ENCODE peak calls at places on chromosomes 11 and 22, in six cellular contexts. One of them, this sample, is unnamed. For H3K36me3, the result is how much of the 10 kb centered on the place peaks cover.

GRCh38 chr11:110187731-110188130 is 94.5 kb downstream of the ZC3H12C start:
- DNase-seq in neuronal stem cell: no peak
- DNase-seq in pancreas: no peak
- DNase-seq in A673: no peak
- DNase-seq in SJSA1: no peak
- DNase-seq in esophagus muscularis mucosa: no peak
- DNase-seq in this sample: no peak

GRCh38 chr22:26679003-26679629 is 21.7 kb downstream of the MIAT start:
- DNase-seq in pancreas: peak
- DNase-seq in A673: peak
- DNase-seq in neuronal stem cell: peak
- DNase-seq in esophagus muscularis mucosa: no peak
- DNase-seq in SJSA1: peak
- DNase-seq in this sample: peak

GRCh38 chr22:24433001-24433867 is 5.8 kb downstream of the ADORA2A start:
- DNase-seq in esophagus muscularis mucosa: no peak
- DNase-seq in neuronal stem cell: no peak
- DNase-seq in pancreas: no peak
- DNase-seq in A673: no peak
- DNase-seq in SJSA1: no peak
- DNase-seq in this sample: no peak

GRCh38 chr22:26847046-26847445 is 189.7 kb downstream of the MIAT start:
- DNase-seq in pancreas: no peak
- DNase-seq in esophagus muscularis mucosa: no peak
- DNase-seq in neuronal stem cell: no peak
- DNase-seq in SJSA1: peak
- DNase-seq in A673: no peak
- DNase-seq in this sample: no peak

GRCh38 chr11:125222494-125222893 is 57.9 kb downstream of the PKNOX2 start:
- DNase-seq in pancreas: no peak
- DNase-seq in SJSA1: no peak
- DNase-seq in esophagus muscularis mucosa: no peak
- DNase-seq in neuronal stem cell: no peak
- DNase-seq in A673: no peak
- DNase-seq in this sample: no peak

GRCh38 chr22:23222033-23222840 is 41.9 kb downstream of the BCR start:
- DNase-seq in SJSA1: no peak
- DNase-seq in neuronal stem cell: no peak
- DNase-seq in pancreas: no peak
- DNase-seq in A673: no peak
- DNase-seq in esophagus muscularis mucosa: no peak
- DNase-seq in this sample: no peak

GRCh38 chr11:26231252-26231661 is 100.7 kb upstream of the ANO3 start:
- DNase-seq in neuronal stem cell: no peak
- DNase-seq in SJSA1: no peak
- DNase-seq in esophagus muscularis mucosa: no peak
- DNase-seq in A673: no peak
- DNase-seq in pancreas: no peak
- DNase-seq in this sample: no peak

GRCh38 chr11:111797145-111797581 is 31.0 kb upstream of the PPP2R1B start:
- DNase-seq in neuronal stem cell: no peak
- DNase-seq in A673: peak
- DNase-seq in esophagus muscularis mucosa: no peak
- DNase-seq in pancreas: no peak
- DNase-seq in SJSA1: no peak
- DNase-seq in this sample: no peak

GRCh38 chr11:110896358-110896757 is 184.1 kb upstream of the ARHGAP20 start:
- DNase-seq in esophagus muscularis mucosa: no peak
- DNase-seq in A673: peak
- DNase-seq in neuronal stem cell: no peak
- DNase-seq in pancreas: no peak
- DNase-seq in SJSA1: no peak
- DNase-seq in this sample: no peak

GRCh38 chr11:34926831-34927132 is 10.4 kb downstream of the PDHX start:
- DNase-seq in A673: no peak
- DNase-seq in esophagus muscularis mucosa: no peak
- DNase-seq in pancreas: no peak
- DNase-seq in SJSA1: no peak
- DNase-seq in neuronal stem cell: no peak
- DNase-seq in this sample: no peak

GRCh38 chr11:48006301-48006992 is 26.1 kb downstream of the PTPRJ start:
- DNase-seq in esophagus muscularis mucosa: no peak
- DNase-seq in SJSA1: no peak
- DNase-seq in pancreas: no peak
- DNase-seq in neuronal stem cell: no peak
- DNase-seq in A673: no peak
- DNase-seq in this sample: no peak

GRCh38 chr11:95729462-95729861 is 60.1 kb downstream of the FAM76B start:
- DNase-seq in A673: no peak
- DNase-seq in pancreas: no peak
- DNase-seq in neuronal stem cell: no peak
- DNase-seq in esophagus muscularis mucosa: no peak
- DNase-seq in SJSA1: no peak
- DNase-seq in this sample: no peak

GRCh38 chr11:64568584-64569140 is 22.4 kb upstream of the SLC22A12 start:
- DNase-seq in esophagus muscularis mucosa: no peak
- DNase-seq in neuronal stem cell: no peak
- DNase-seq in A673: no peak
- DNase-seq in pancreas: no peak
- DNase-seq in SJSA1: no peak
- DNase-seq in this sample: no peak

GRCh38 chr22:37549704-37550059 is 10.6 kb upstream of the CDC42EP1 start:
- DNase-seq in A673: no peak
- DNase-seq in esophagus muscularis mucosa: no peak
- DNase-seq in neuronal stem cell: no peak
- DNase-seq in SJSA1: no peak
- DNase-seq in pancreas: peak
- DNase-seq in this sample: no peak

GRCh38 chr22:42780070-42780540 is 59.4 kb upstream of the A4GALT start:
- DNase-seq in SJSA1: peak
- DNase-seq in A673: peak
- DNase-seq in esophagus muscularis mucosa: no peak
- DNase-seq in neuronal stem cell: peak
- DNase-seq in pancreas: no peak
- DNase-seq in this sample: peak

GRCh38 chr22:38050720-38051119 is 6.5 kb upstream of the PICK1 start:
- DNase-seq in SJSA1: no peak
- DNase-seq in pancreas: no peak
- DNase-seq in A673: no peak
- DNase-seq in esophagus muscularis mucosa: no peak
- DNase-seq in neuronal stem cell: no peak
- DNase-seq in this sample: no peak

GRCh38 chr22:37242395-37242918 is 1.6 kb downstream of the RAC2 start:
- DNase-seq in SJSA1: no peak
- DNase-seq in esophagus muscularis mucosa: peak
- DNase-seq in neuronal stem cell: no peak
- DNase-seq in A673: no peak
- DNase-seq in pancreas: no peak
- DNase-seq in this sample: no peak

GRCh38 chr22:29824677-29825076 is 13.4 kb downstream of the ASCC2 start:
- DNase-seq in pancreas: no peak
- DNase-seq in SJSA1: no peak
- DNase-seq in esophagus muscularis mucosa: no peak
- DNase-seq in neuronal stem cell: no peak
- DNase-seq in A673: no peak
- DNase-seq in this sample: no peak

GRCh38 chr11:14894657-14895598 is 2.9 kb upstream of the CYP2R1 start:
- DNase-seq in SJSA1: no peak
- DNase-seq in neuronal stem cell: no peak
- DNase-seq in esophagus muscularis mucosa: no peak
- DNase-seq in pancreas: no peak
- DNase-seq in A673: peak
- DNase-seq in this sample: no peak

GRCh38 chr11:46490576-46491100 is 99.1 kb upstream of the CHRM4 start:
- DNase-seq in SJSA1: no peak
- DNase-seq in A673: no peak
- DNase-seq in esophagus muscularis mucosa: no peak
- DNase-seq in pancreas: no peak
- DNase-seq in neuronal stem cell: no peak
- DNase-seq in this sample: no peak

GRCh38 chr22:46102159-46102558 is 48.2 kb upstream of the PPARA start:
- DNase-seq in esophagus muscularis mucosa: no peak
- DNase-seq in A673: no peak
- DNase-seq in pancreas: peak
- DNase-seq in SJSA1: no peak
- DNase-seq in neuronal stem cell: no peak
- DNase-seq in this sample: no peak

GRCh38 chr22:40289991-40290459 is 56.3 kb upstream of the ADSL start:
- DNase-seq in A673: no peak
- DNase-seq in SJSA1: no peak
- DNase-seq in neuronal stem cell: no peak
- DNase-seq in pancreas: no peak
- DNase-seq in esophagus muscularis mucosa: no peak
- DNase-seq in this sample: no peak
- H3K36me3 ChIP-seq in A673: half or more
- H3K36me3 ChIP-seq in SJSA1: half or more
- H3K36me3 ChIP-seq in neuronal stem cell: half or more
- H3K36me3 ChIP-seq in pancreas: under half
- H3K36me3 ChIP-seq in esophagus muscularis mucosa: under half
- H3K36me3 ChIP-seq in this sample: under half

GRCh38 chr11:77732143-77732542 is 88.4 kb downstream of the RSF1 start:
- DNase-seq in neuronal stem cell: no peak
- DNase-seq in A673: no peak
- DNase-seq in esophagus muscularis mucosa: no peak
- DNase-seq in SJSA1: no peak
- DNase-seq in pancreas: no peak
- DNase-seq in this sample: no peak
- H3K36me3 ChIP-seq in neuronal stem cell: half or more
- H3K36me3 ChIP-seq in A673: under half
- H3K36me3 ChIP-seq in esophagus muscularis mucosa: under half
- H3K36me3 ChIP-seq in SJSA1: under half
- H3K36me3 ChIP-seq in pancreas: under half
- H3K36me3 ChIP-seq in this sample: under half

DNA sequence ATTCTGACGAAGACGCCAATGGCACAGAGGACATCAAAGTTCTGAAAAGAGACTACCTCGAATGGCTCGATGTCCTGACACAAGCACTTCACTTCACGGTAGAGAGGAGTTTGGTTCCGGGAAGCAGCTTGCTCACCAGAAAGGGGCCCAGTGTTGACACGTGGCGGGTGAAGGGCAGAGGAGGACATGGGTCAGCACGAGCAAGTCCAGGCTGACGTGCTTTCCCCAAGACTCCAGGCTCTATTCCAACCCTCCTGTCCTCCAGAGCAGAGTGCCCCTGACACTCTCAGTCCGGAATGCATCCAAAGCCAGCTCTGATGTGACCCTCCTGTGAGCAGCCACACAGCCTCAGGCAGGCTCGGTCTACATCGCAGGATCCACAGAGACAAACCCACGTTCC is 77.5 kb upstream of the BID start:
- DNase-seq in esophagus muscularis mucosa: no peak
- DNase-seq in pancreas: no peak
- DNase-seq in A673: no peak
- DNase-seq in SJSA1: no peak
- DNase-seq in neuronal stem cell: no peak
- DNase-seq in this sample: no peak
- H3K36me3 ChIP-seq in esophagus muscularis mucosa: under half
- H3K36me3 ChIP-seq in pancreas: under half
- H3K36me3 ChIP-seq in A673: under half
- H3K36me3 ChIP-seq in SJSA1: under half
- H3K36me3 ChIP-seq in neuronal stem cell: under half
- H3K36me3 ChIP-seq in this sample: under half

GRCh38 chr11:73396251-73396930 is 20.2 kb downstream of the RELT start:
- DNase-seq in A673: no peak
- DNase-seq in esophagus muscularis mucosa: no peak
- DNase-seq in neuronal stem cell: no peak
- DNase-seq in pancreas: no peak
- DNase-seq in SJSA1: no peak
- DNase-seq in this sample: no peak

GRCh38 chr11:73393011-73393380 is 16.8 kb downstream of the RELT start:
- DNase-seq in esophagus muscularis mucosa: no peak
- DNase-seq in A673: no peak
- DNase-seq in SJSA1: no peak
- DNase-seq in neuronal stem cell: no peak
- DNase-seq in pancreas: no peak
- DNase-seq in this sample: no peak

GRCh38 chr11:73393479-73394415 is 17.5 kb downstream of the RELT start:
- DNase-seq in SJSA1: peak
- DNase-seq in neuronal stem cell: peak
- DNase-seq in esophagus muscularis mucosa: no peak
- DNase-seq in pancreas: peak
- DNase-seq in A673: peak
- DNase-seq in this sample: no peak

GRCh38 chr11:73395297-73396208 is 19.4 kb downstream of the RELT start:
- DNase-seq in esophagus muscularis mucosa: no peak
- DNase-seq in A673: no peak
- DNase-seq in pancreas: no peak
- DNase-seq in SJSA1: no peak
- DNase-seq in neuronal stem cell: no peak
- DNase-seq in this sample: no peak

DNA sequence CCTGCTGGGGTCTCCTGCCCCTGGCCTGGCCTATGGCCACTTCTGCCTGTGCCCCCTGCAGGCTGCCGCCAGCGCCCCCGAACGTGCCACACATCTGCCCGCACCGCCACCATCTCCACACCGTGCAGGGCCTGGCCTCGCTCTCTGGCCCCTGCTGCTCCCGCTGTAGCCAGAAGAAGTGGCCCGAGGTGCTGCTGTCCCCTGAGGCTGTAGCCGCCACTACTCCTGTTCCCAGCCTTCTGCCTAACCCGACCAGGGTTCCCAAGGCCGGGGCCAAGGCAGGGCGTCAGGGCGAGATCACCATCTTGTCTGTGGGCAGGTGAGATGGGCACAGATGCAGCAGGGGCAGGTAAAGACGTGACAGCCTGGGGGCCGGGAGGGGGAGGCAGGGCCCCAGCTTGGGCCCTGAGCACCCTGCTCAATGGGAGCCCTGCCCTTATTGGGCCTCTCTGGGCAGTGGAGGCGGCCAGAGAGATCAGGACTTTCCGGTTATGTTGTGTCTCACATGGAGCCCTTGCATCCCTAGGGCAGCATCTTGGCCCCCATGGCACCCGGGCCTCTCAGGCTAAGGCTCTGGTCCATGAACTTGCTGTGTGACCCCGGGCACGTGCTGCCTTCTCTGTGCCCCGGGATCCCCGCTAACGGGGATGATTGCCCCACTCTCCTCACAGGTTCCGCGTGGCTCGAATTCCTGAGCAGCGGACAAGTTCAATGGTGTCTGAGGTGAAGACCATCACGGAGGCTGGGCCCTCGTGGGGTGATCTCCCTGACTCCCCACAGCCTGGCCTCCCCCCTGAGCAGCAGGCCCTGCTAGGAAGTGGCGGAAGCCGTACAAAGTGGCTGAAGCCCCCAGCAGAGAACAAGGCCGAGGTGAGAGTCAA is 18.5 kb downstream of the RELT start:
- DNase-seq in SJSA1: no peak
- DNase-seq in pancreas: no peak
- DNase-seq in esophagus muscularis mucosa: no peak
- DNase-seq in neuronal stem cell: no peak
- DNase-seq in A673: no peak
- DNase-seq in this sample: no peak
- H3K36me3 ChIP-seq in SJSA1: under half
- H3K36me3 ChIP-seq in pancreas: under half
- H3K36me3 ChIP-seq in esophagus muscularis mucosa: under half
- H3K36me3 ChIP-seq in neuronal stem cell: under half
- H3K36me3 ChIP-seq in A673: under half
- H3K36me3 ChIP-seq in this sample: under half

GRCh38 chr11:13695886-13696285 is 27.4 kb downstream of the FAR1 start:
- DNase-seq in neuronal stem cell: no peak
- DNase-seq in pancreas: no peak
- DNase-seq in SJSA1: no peak
- DNase-seq in A673: no peak
- DNase-seq in esophagus muscularis mucosa: no peak
- DNase-seq in this sample: no peak
- H3K36me3 ChIP-seq in neuronal stem cell: half or more
- H3K36me3 ChIP-seq in pancreas: under half
- H3K36me3 ChIP-seq in SJSA1: half or more
- H3K36me3 ChIP-seq in A673: under half
- H3K36me3 ChIP-seq in esophagus muscularis mucosa: under half
- H3K36me3 ChIP-seq in this sample: under half

This sample was measured in HAP-1.